ENCODE peak calls at places on chromosomes 11 and 22, in nine cellular contexts. One of them, this sample, is unnamed.

GRCh38 chr11:46397526-46397925 is 6.0 kb upstream of the CHRM4 start:
- DNase-seq in activated CD4-positive, alpha-beta T cell treated with anti-CD3 and anti-CD28 coated beads, Interleukin-2, amount 10 ng/mL, durations not matched to agents 7 days and 5 days: no peak
- DNase-seq in KBM-7: no peak
- DNase-seq in NCI-H1092: no peak
- DNase-seq in left colon: no peak
- DNase-seq in aorta: peak
- DNase-seq in naive thymus-derived CD8-positive, alpha-beta T cell: no peak
- DNase-seq in NCI-H187: no peak
- DNase-seq in NCI-H460: no peak
- DNase-seq in this sample: no peak

GRCh38 chr11:74693531-74693930 is 37.7 kb downstream of the CHRDL2 start:
- DNase-seq in activated CD4-positive, alpha-beta T cell treated with anti-CD3 and anti-CD28 coated beads, Interleukin-2, amount 10 ng/mL, durations not matched to agents 7 days and 5 days: no peak
- DNase-seq in KBM-7: no peak
- DNase-seq in NCI-H1092: no peak
- DNase-seq in left colon: no peak
- DNase-seq in aorta: no peak
- DNase-seq in naive thymus-derived CD8-positive, alpha-beta T cell: no peak
- DNase-seq in NCI-H187: no peak
- DNase-seq in NCI-H460: no peak
- DNase-seq in this sample: no peak

GRCh38 chr11:3219281-3219892 is 774 bp upstream of the MRGPRG start:
- DNase-seq in activated CD4-positive, alpha-beta T cell treated with anti-CD3 and anti-CD28 coated beads, Interleukin-2, amount 10 ng/mL, durations not matched to agents 7 days and 5 days: no peak
- DNase-seq in KBM-7: no peak
- DNase-seq in NCI-H1092: no peak
- DNase-seq in left colon: no peak
- DNase-seq in aorta: peak
- DNase-seq in naive thymus-derived CD8-positive, alpha-beta T cell: no peak
- DNase-seq in NCI-H187: no peak
- DNase-seq in NCI-H460: no peak
- DNase-seq in this sample: no peak

GRCh38 chr11:61028135-61028729 is 56.8 kb downstream of the CD6 start:
- DNase-seq in activated CD4-positive, alpha-beta T cell treated with anti-CD3 and anti-CD28 coated beads, Interleukin-2, amount 10 ng/mL, durations not matched to agents 7 days and 5 days: peak
- DNase-seq in KBM-7: peak
- DNase-seq in NCI-H1092: peak
- DNase-seq in left colon: no peak
- DNase-seq in aorta: no peak
- DNase-seq in naive thymus-derived CD8-positive, alpha-beta T cell: peak
- DNase-seq in NCI-H187: no peak
- DNase-seq in NCI-H460: no peak
- DNase-seq in this sample: peak

GRCh38 chr11:33912405-33913361 is 20.8 kb upstream of the LMO2 start:
- DNase-seq in activated CD4-positive, alpha-beta T cell treated with anti-CD3 and anti-CD28 coated beads, Interleukin-2, amount 10 ng/mL, durations not matched to agents 7 days and 5 days: no peak
- DNase-seq in KBM-7: peak
- DNase-seq in NCI-H1092: no peak
- DNase-seq in left colon: no peak
- DNase-seq in aorta: peak
- DNase-seq in naive thymus-derived CD8-positive, alpha-beta T cell: no peak
- DNase-seq in NCI-H187: no peak
- DNase-seq in NCI-H460: peak
- DNase-seq in this sample: peak

GRCh38 chr11:106276126-106276525 is 198.7 kb downstream of the AASDHPPT start:
- DNase-seq in activated CD4-positive, alpha-beta T cell treated with anti-CD3 and anti-CD28 coated beads, Interleukin-2, amount 10 ng/mL, durations not matched to agents 7 days and 5 days: no peak
- DNase-seq in KBM-7: no peak
- DNase-seq in NCI-H1092: no peak
- DNase-seq in left colon: no peak
- DNase-seq in aorta: no peak
- DNase-seq in naive thymus-derived CD8-positive, alpha-beta T cell: no peak
- DNase-seq in NCI-H187: no peak
- DNase-seq in NCI-H460: no peak
- DNase-seq in this sample: peak

GRCh38 chr11:111745719-111746504 is 20.3 kb downstream of the PPP2R1B start:
- DNase-seq in activated CD4-positive, alpha-beta T cell treated with anti-CD3 and anti-CD28 coated beads, Interleukin-2, amount 10 ng/mL, durations not matched to agents 7 days and 5 days: no peak
- DNase-seq in KBM-7: no peak
- DNase-seq in NCI-H1092: no peak
- DNase-seq in left colon: no peak
- DNase-seq in aorta: no peak
- DNase-seq in naive thymus-derived CD8-positive, alpha-beta T cell: no peak
- DNase-seq in NCI-H187: no peak
- DNase-seq in NCI-H460: no peak
- DNase-seq in this sample: peak

GRCh38 chr11:19742595-19743292 is 30.1 kb downstream of the NAV2 start:
- DNase-seq in activated CD4-positive, alpha-beta T cell treated with anti-CD3 and anti-CD28 coated beads, Interleukin-2, amount 10 ng/mL, durations not matched to agents 7 days and 5 days: peak
- DNase-seq in KBM-7: peak
- DNase-seq in NCI-H1092: peak
- DNase-seq in left colon: peak
- DNase-seq in aorta: peak
- DNase-seq in naive thymus-derived CD8-positive, alpha-beta T cell: peak
- DNase-seq in NCI-H187: peak
- DNase-seq in NCI-H460: peak
- DNase-seq in this sample: peak

GRCh38 chr11:108453207-108453835 is 14.0 kb downstream of the C11orf65 start:
- DNase-seq in activated CD4-positive, alpha-beta T cell treated with anti-CD3 and anti-CD28 coated beads, Interleukin-2, amount 10 ng/mL, durations not matched to agents 7 days and 5 days: no peak
- DNase-seq in KBM-7: no peak
- DNase-seq in NCI-H1092: no peak
- DNase-seq in left colon: no peak
- DNase-seq in aorta: no peak
- DNase-seq in naive thymus-derived CD8-positive, alpha-beta T cell: no peak
- DNase-seq in NCI-H187: no peak
- DNase-seq in NCI-H460: no peak
- DNase-seq in this sample: no peak

GRCh38 chr11:117492578-117493251 is 165.1 kb downstream of the CEP164 start:
- DNase-seq in activated CD4-positive, alpha-beta T cell treated with anti-CD3 and anti-CD28 coated beads, Interleukin-2, amount 10 ng/mL, durations not matched to agents 7 days and 5 days: no peak
- DNase-seq in KBM-7: no peak
- DNase-seq in NCI-H1092: no peak
- DNase-seq in left colon: no peak
- DNase-seq in aorta: no peak
- DNase-seq in naive thymus-derived CD8-positive, alpha-beta T cell: no peak
- DNase-seq in NCI-H187: no peak
- DNase-seq in NCI-H460: no peak
- DNase-seq in this sample: no peak

GRCh38 chr11:123249354-123249753 is 54.3 kb upstream of the CLMP start:
- DNase-seq in activated CD4-positive, alpha-beta T cell treated with anti-CD3 and anti-CD28 coated beads, Interleukin-2, amount 10 ng/mL, durations not matched to agents 7 days and 5 days: no peak
- DNase-seq in KBM-7: no peak
- DNase-seq in NCI-H1092: no peak
- DNase-seq in left colon: no peak
- DNase-seq in aorta: no peak
- DNase-seq in naive thymus-derived CD8-positive, alpha-beta T cell: no peak
- DNase-seq in NCI-H187: no peak
- DNase-seq in NCI-H460: no peak
- DNase-seq in this sample: no peak

GRCh38 chr11:128206476-128206875 is 380.9 kb downstream of the ETS1 start:
- DNase-seq in activated CD4-positive, alpha-beta T cell treated with anti-CD3 and anti-CD28 coated beads, Interleukin-2, amount 10 ng/mL, durations not matched to agents 7 days and 5 days: no peak
- DNase-seq in KBM-7: no peak
- DNase-seq in NCI-H1092: no peak
- DNase-seq in left colon: no peak
- DNase-seq in aorta: no peak
- DNase-seq in naive thymus-derived CD8-positive, alpha-beta T cell: no peak
- DNase-seq in NCI-H187: no peak
- DNase-seq in NCI-H460: no peak
- DNase-seq in this sample: no peak

GRCh38 chr11:4637662-4638047 is 378 bp downstream of the OR51D1 start:
- DNase-seq in activated CD4-positive, alpha-beta T cell treated with anti-CD3 and anti-CD28 coated beads, Interleukin-2, amount 10 ng/mL, durations not matched to agents 7 days and 5 days: no peak
- DNase-seq in KBM-7: no peak
- DNase-seq in NCI-H1092: no peak
- DNase-seq in left colon: no peak
- DNase-seq in aorta: no peak
- DNase-seq in naive thymus-derived CD8-positive, alpha-beta T cell: no peak
- DNase-seq in NCI-H187: no peak
- DNase-seq in NCI-H460: no peak
- DNase-seq in this sample: no peak

GRCh38 chr11:68269414-68270081 is 2.2 kb downstream of the C11orf24 start:
- DNase-seq in activated CD4-positive, alpha-beta T cell treated with anti-CD3 and anti-CD28 coated beads, Interleukin-2, amount 10 ng/mL, durations not matched to agents 7 days and 5 days: no peak
- DNase-seq in KBM-7: no peak
- DNase-seq in NCI-H1092: no peak
- DNase-seq in left colon: no peak
- DNase-seq in aorta: no peak
- DNase-seq in naive thymus-derived CD8-positive, alpha-beta T cell: no peak
- DNase-seq in NCI-H187: no peak
- DNase-seq in NCI-H460: no peak
- DNase-seq in this sample: peak

GRCh38 chr11:58992489-58992888 is 53.2 kb downstream of the GLYATL1 start:
- DNase-seq in activated CD4-positive, alpha-beta T cell treated with anti-CD3 and anti-CD28 coated beads, Interleukin-2, amount 10 ng/mL, durations not matched to agents 7 days and 5 days: no peak
- DNase-seq in KBM-7: no peak
- DNase-seq in NCI-H1092: no peak
- DNase-seq in left colon: no peak
- DNase-seq in aorta: no peak
- DNase-seq in naive thymus-derived CD8-positive, alpha-beta T cell: no peak
- DNase-seq in NCI-H187: no peak
- DNase-seq in NCI-H460: no peak
- DNase-seq in this sample: no peak

GRCh38 chr11:128559496-128560103 is 27.8 kb downstream of the ETS1 start:
- DNase-seq in activated CD4-positive, alpha-beta T cell treated with anti-CD3 and anti-CD28 coated beads, Interleukin-2, amount 10 ng/mL, durations not matched to agents 7 days and 5 days: no peak
- DNase-seq in KBM-7: no peak
- DNase-seq in NCI-H1092: no peak
- DNase-seq in left colon: no peak
- DNase-seq in aorta: no peak
- DNase-seq in naive thymus-derived CD8-positive, alpha-beta T cell: no peak
- DNase-seq in NCI-H187: no peak
- DNase-seq in NCI-H460: no peak
- DNase-seq in this sample: peak

GRCh38 chr22:42324991-42325710 is 54.7 kb upstream of the TCF20 start:
- DNase-seq in activated CD4-positive, alpha-beta T cell treated with anti-CD3 and anti-CD28 coated beads, Interleukin-2, amount 10 ng/mL, durations not matched to agents 7 days and 5 days: no peak
- DNase-seq in KBM-7: peak
- DNase-seq in NCI-H1092: peak
- DNase-seq in left colon: peak
- DNase-seq in aorta: no peak
- DNase-seq in naive thymus-derived CD8-positive, alpha-beta T cell: no peak
- DNase-seq in NCI-H187: no peak
- DNase-seq in NCI-H460: no peak
- DNase-seq in this sample: no peak